ENCODE peak calls at places on chromosomes 1 and 21, in nine cellular contexts. One of them, this sample, is unnamed. For H3K4me1, the result is how much of the 10 kb centered on the place peaks cover.

GRCh38 chr1:93662481-93663190 is 19.0 kb downstream of the BCAR3 start:
- DNase-seq in A549: no peak
- DNase-seq in GM23338: no peak
- DNase-seq in left lung: no peak
- DNase-seq in psoas muscle: no peak
- DNase-seq in hepatocyte: peak
- DNase-seq in suprapubic skin: no peak
- DNase-seq in pancreas: no peak
- DNase-seq in ascending aorta: no peak
- DNase-seq in this sample: no peak

GRCh38 chr21:29313662-29314408 is 15.1 kb downstream of the BACH1 start:
- DNase-seq in A549: no peak
- DNase-seq in GM23338: no peak
- DNase-seq in left lung: no peak
- DNase-seq in psoas muscle: no peak
- DNase-seq in hepatocyte: no peak
- DNase-seq in suprapubic skin: no peak
- DNase-seq in pancreas: no peak
- DNase-seq in ascending aorta: no peak
- DNase-seq in this sample: no peak

GRCh38 chr1:15700510-15700909 is 16.4 kb downstream of the PLEKHM2 start:
- DNase-seq in A549: no peak
- DNase-seq in GM23338: no peak
- DNase-seq in left lung: peak
- DNase-seq in psoas muscle: no peak
- DNase-seq in hepatocyte: no peak
- DNase-seq in suprapubic skin: no peak
- DNase-seq in pancreas: no peak
- DNase-seq in ascending aorta: no peak
- DNase-seq in this sample: no peak

GRCh38 chr1:151458936-151459330 is 361 bp downstream of the POGZ start:
- DNase-seq in A549: peak
- DNase-seq in GM23338: peak
- DNase-seq in left lung: peak
- DNase-seq in psoas muscle: peak
- DNase-seq in hepatocyte: peak
- DNase-seq in suprapubic skin: peak
- DNase-seq in pancreas: peak
- DNase-seq in ascending aorta: peak
- DNase-seq in this sample: no peak

GRCh38 chr1:159012495-159012894 is 2.8 kb downstream of the IFI16 start:
- DNase-seq in A549: no peak
- DNase-seq in GM23338: no peak
- DNase-seq in left lung: peak
- DNase-seq in psoas muscle: no peak
- DNase-seq in hepatocyte: no peak
- DNase-seq in suprapubic skin: no peak
- DNase-seq in pancreas: no peak
- DNase-seq in ascending aorta: no peak
- DNase-seq in this sample: no peak

GRCh38 chr1:226656201-226656600 is 82.9 kb downstream of the ITPKB start:
- DNase-seq in A549: no peak
- DNase-seq in GM23338: peak
- DNase-seq in left lung: no peak
- DNase-seq in psoas muscle: peak
- DNase-seq in hepatocyte: no peak
- DNase-seq in suprapubic skin: no peak
- DNase-seq in pancreas: peak
- DNase-seq in ascending aorta: no peak
- DNase-seq in this sample: no peak

GRCh38 chr1:230784163-230784562 is 37.0 kb downstream of the CAPN9 start:
- DNase-seq in A549: no peak
- DNase-seq in GM23338: peak
- DNase-seq in left lung: no peak
- DNase-seq in psoas muscle: no peak
- DNase-seq in hepatocyte: no peak
- DNase-seq in suprapubic skin: no peak
- DNase-seq in pancreas: no peak
- DNase-seq in ascending aorta: no peak
- DNase-seq in this sample: no peak

GRCh38 chr1:33895396-33895795 is 31.5 kb downstream of the HMGB4 start:
- DNase-seq in A549: no peak
- DNase-seq in GM23338: no peak
- DNase-seq in left lung: no peak
- DNase-seq in psoas muscle: no peak
- DNase-seq in hepatocyte: no peak
- DNase-seq in suprapubic skin: no peak
- DNase-seq in pancreas: no peak
- DNase-seq in ascending aorta: no peak
- DNase-seq in this sample: no peak

GRCh38 chr1:244863491-244864252 is 671 bp downstream of the HNRNPU start:
- DNase-seq in A549: no peak
- DNase-seq in GM23338: no peak
- DNase-seq in left lung: peak
- DNase-seq in psoas muscle: peak
- DNase-seq in hepatocyte: no peak
- DNase-seq in suprapubic skin: peak
- DNase-seq in pancreas: no peak
- DNase-seq in ascending aorta: peak
- DNase-seq in this sample: no peak

GRCh38 chr1:23369335-23370013 is at the start of gene ZNF436:
- DNase-seq in A549: no peak
- DNase-seq in GM23338: peak
- DNase-seq in left lung: peak
- DNase-seq in psoas muscle: peak
- DNase-seq in hepatocyte: peak
- DNase-seq in suprapubic skin: peak
- DNase-seq in pancreas: peak
- DNase-seq in ascending aorta: peak
- DNase-seq in this sample: peak

GRCh38 chr1:204196068-204196795 is at the start of gene KISS1:
- DNase-seq in A549: no peak
- DNase-seq in GM23338: peak
- DNase-seq in left lung: no peak
- DNase-seq in psoas muscle: no peak
- DNase-seq in hepatocyte: no peak
- DNase-seq in suprapubic skin: no peak
- DNase-seq in pancreas: no peak
- DNase-seq in ascending aorta: no peak
- DNase-seq in this sample: no peak

DNA sequence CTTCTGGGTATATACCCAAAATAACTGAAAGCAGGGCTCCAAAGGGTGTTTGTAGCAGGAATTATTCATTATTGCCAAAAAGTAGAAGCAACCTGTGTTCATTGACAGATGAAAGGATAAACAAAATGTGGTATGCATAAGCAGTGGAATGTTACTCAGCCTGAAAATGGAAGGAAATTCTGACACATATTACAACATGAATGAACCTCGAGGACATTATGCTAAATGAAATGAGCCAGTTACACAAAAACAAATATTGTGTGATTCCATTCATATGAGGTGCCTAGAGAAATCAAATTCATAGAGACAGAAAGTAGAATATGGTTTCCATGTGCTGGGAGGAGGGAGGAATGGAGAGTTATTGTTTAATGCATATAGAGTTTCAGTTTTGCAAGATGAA is 86.3 kb upstream of the ARTN start:
- DNase-seq in A549: no peak
- DNase-seq in GM23338: no peak
- DNase-seq in left lung: no peak
- DNase-seq in psoas muscle: no peak
- DNase-seq in hepatocyte: no peak
- DNase-seq in suprapubic skin: no peak
- DNase-seq in pancreas: no peak
- DNase-seq in ascending aorta: no peak
- DNase-seq in this sample: no peak
- H3K4me3 ChIP-seq in A549: no peak
- H3K4me3 ChIP-seq in GM23338: no peak
- H3K4me3 ChIP-seq in left lung: no peak
- H3K4me3 ChIP-seq in psoas muscle: no peak
- H3K4me3 ChIP-seq in hepatocyte: no peak
- H3K4me3 ChIP-seq in suprapubic skin: no peak
- H3K4me3 ChIP-seq in pancreas: no peak
- H3K4me3 ChIP-seq in ascending aorta: no peak
- H3K4me3 ChIP-seq in this sample: no peak

DNA sequence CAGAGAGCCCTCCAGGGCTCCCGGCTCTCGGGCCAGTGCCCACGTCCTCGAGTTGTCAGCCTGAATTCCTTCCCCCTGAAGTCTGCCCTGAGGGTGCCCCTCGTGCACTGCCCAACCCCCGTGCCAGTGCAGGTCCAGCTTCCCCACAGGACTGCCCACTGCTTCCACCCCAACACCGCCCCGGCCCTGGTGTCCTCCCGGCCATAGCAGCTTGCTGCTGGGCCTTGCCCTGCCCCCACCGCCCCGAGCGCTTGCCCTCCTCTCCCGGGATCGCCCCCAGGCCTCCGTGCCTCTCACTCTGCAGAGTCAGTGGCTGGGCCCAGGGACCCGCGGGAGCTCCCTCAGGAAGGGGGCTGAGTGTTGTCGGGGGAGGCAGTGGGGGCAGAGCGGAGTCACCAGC is 24.1 kb upstream of the ARHGEF16 start:
- DNase-seq in A549: no peak
- DNase-seq in GM23338: no peak
- DNase-seq in left lung: no peak
- DNase-seq in psoas muscle: no peak
- DNase-seq in hepatocyte: no peak
- DNase-seq in suprapubic skin: no peak
- DNase-seq in pancreas: no peak
- DNase-seq in ascending aorta: no peak
- DNase-seq in this sample: no peak
- H3K4me1 ChIP-seq in A549: under half
- H3K4me1 ChIP-seq in GM23338: under half
- H3K4me1 ChIP-seq in left lung: under half
- H3K4me1 ChIP-seq in psoas muscle: under half
- H3K4me1 ChIP-seq in hepatocyte: under half
- H3K4me1 ChIP-seq in suprapubic skin: under half
- H3K4me1 ChIP-seq in pancreas: under half
- H3K4me1 ChIP-seq in ascending aorta: under half
- H3K4me1 ChIP-seq in this sample: under half

GRCh38 chr1:38990401-38990745 is 703 bp upstream of the AKIRIN1 start:
- DNase-seq in A549: no peak
- DNase-seq in GM23338: no peak
- DNase-seq in left lung: no peak
- DNase-seq in psoas muscle: no peak
- DNase-seq in hepatocyte: peak
- DNase-seq in suprapubic skin: no peak
- DNase-seq in pancreas: no peak
- DNase-seq in ascending aorta: no peak
- DNase-seq in this sample: no peak

GRCh38 chr1:38990746-38991637 is at the start of gene AKIRIN1:
- DNase-seq in A549: peak
- DNase-seq in GM23338: peak
- DNase-seq in left lung: peak
- DNase-seq in psoas muscle: peak
- DNase-seq in hepatocyte: peak
- DNase-seq in suprapubic skin: peak
- DNase-seq in pancreas: peak
- DNase-seq in ascending aorta: peak
- DNase-seq in this sample: peak

GRCh38 chr1:38992450-38993111 is 1.5 kb downstream of the AKIRIN1 start:
- DNase-seq in A549: no peak
- DNase-seq in GM23338: no peak
- DNase-seq in left lung: no peak
- DNase-seq in psoas muscle: no peak
- DNase-seq in hepatocyte: peak
- DNase-seq in suprapubic skin: no peak
- DNase-seq in pancreas: no peak
- DNase-seq in ascending aorta: no peak
- DNase-seq in this sample: no peak

GRCh38 chr1:38991638-38992449 is 768 bp downstream of the AKIRIN1 start:
- DNase-seq in A549: peak
- DNase-seq in GM23338: peak
- DNase-seq in left lung: peak
- DNase-seq in psoas muscle: peak
- DNase-seq in hepatocyte: peak
- DNase-seq in suprapubic skin: peak
- DNase-seq in pancreas: peak
- DNase-seq in ascending aorta: peak
- DNase-seq in this sample: no peak

DNA sequence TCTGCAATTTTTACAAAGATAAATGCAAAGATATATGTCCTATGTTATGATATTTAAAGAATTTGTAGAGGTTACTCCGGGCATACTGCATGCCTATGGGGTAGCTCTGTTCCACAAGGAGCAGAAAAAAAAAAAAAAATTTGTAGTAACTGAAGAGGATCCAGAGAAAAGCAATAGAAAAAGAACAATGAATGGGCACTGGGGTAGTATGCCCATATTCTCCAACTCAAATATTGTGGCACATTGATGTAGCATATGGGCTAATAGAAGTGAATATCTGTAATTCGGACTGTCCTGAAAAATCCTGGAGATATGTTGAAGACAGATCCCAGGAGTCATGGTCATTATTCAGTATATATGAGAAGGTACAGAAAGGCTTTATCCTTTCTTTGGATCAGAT is 1.1 kb upstream of the AKIRIN1 start:
- DNase-seq in A549: no peak
- DNase-seq in GM23338: no peak
- DNase-seq in left lung: no peak
- DNase-seq in psoas muscle: no peak
- DNase-seq in hepatocyte: no peak
- DNase-seq in suprapubic skin: no peak
- DNase-seq in pancreas: no peak
- DNase-seq in ascending aorta: no peak
- DNase-seq in this sample: no peak
- H3K4me3 ChIP-seq in A549: peak
- H3K4me3 ChIP-seq in GM23338: peak
- H3K4me3 ChIP-seq in left lung: no peak
- H3K4me3 ChIP-seq in psoas muscle: peak
- H3K4me3 ChIP-seq in hepatocyte: no peak
- H3K4me3 ChIP-seq in suprapubic skin: no peak
- H3K4me3 ChIP-seq in pancreas: no peak
- H3K4me3 ChIP-seq in ascending aorta: no peak
- H3K4me3 ChIP-seq in this sample: peak

GRCh38 chr21:15001113-15001512 is 63.7 kb downstream of the NRIP1 start:
- DNase-seq in A549: no peak
- DNase-seq in GM23338: no peak
- DNase-seq in left lung: no peak
- DNase-seq in psoas muscle: no peak
- DNase-seq in hepatocyte: no peak
- DNase-seq in suprapubic skin: no peak
- DNase-seq in pancreas: no peak
- DNase-seq in ascending aorta: no peak
- DNase-seq in this sample: no peak
- H3K4me1 ChIP-seq in A549: half or more
- H3K4me1 ChIP-seq in GM23338: under half
- H3K4me1 ChIP-seq in left lung: under half
- H3K4me1 ChIP-seq in psoas muscle: half or more
- H3K4me1 ChIP-seq in hepatocyte: under half
- H3K4me1 ChIP-seq in suprapubic skin: under half
- H3K4me1 ChIP-seq in pancreas: under half
- H3K4me1 ChIP-seq in ascending aorta: under half
- H3K4me1 ChIP-seq in this sample: under half

GRCh38 chr1:115089443-115090340 is at the start of gene TSPAN2:
- DNase-seq in A549: peak
- DNase-seq in GM23338: peak
- DNase-seq in left lung: peak
- DNase-seq in psoas muscle: peak
- DNase-seq in hepatocyte: peak
- DNase-seq in suprapubic skin: peak
- DNase-seq in pancreas: peak
- DNase-seq in ascending aorta: peak
- DNase-seq in this sample: peak
- H3K4me3 ChIP-seq in A549: peak
- H3K4me3 ChIP-seq in GM23338: peak
- H3K4me3 ChIP-seq in left lung: peak
- H3K4me3 ChIP-seq in psoas muscle: peak
- H3K4me3 ChIP-seq in hepatocyte: peak
- H3K4me3 ChIP-seq in suprapubic skin: peak
- H3K4me3 ChIP-seq in pancreas: peak
- H3K4me3 ChIP-seq in ascending aorta: peak
- H3K4me3 ChIP-seq in this sample: peak